ENCODE peak calls at places on chromosomes 5 and 9, in eight cellular contexts. One of them, this sample, is unnamed.

GRCh38 chr9:92686954-92687353 is 17.0 kb upstream of the IPPK start:
- DNase-seq in NCI-H460: peak
- DNase-seq in epithelial cell of esophagus: peak
- DNase-seq in adipocyte: no peak
- DNase-seq in HEK293T: peak
- DNase-seq in central memory CD4-positive, alpha-beta T cell: no peak
- DNase-seq in fibroblast of villous mesenchyme: peak
- DNase-seq in frontal cortex: no peak
- DNase-seq in this sample: no peak

GRCh38 chr5:135223891-135224625 is 175.0 kb downstream of the MACROH2A1 start:
- DNase-seq in NCI-H460: no peak
- DNase-seq in epithelial cell of esophagus: no peak
- DNase-seq in adipocyte: no peak
- DNase-seq in HEK293T: no peak
- DNase-seq in central memory CD4-positive, alpha-beta T cell: no peak
- DNase-seq in fibroblast of villous mesenchyme: no peak
- DNase-seq in frontal cortex: no peak
- DNase-seq in this sample: no peak

GRCh38 chr5:56177134-56177533 is 56.0 kb downstream of the ANKRD55 start:
- DNase-seq in NCI-H460: no peak
- DNase-seq in epithelial cell of esophagus: no peak
- DNase-seq in adipocyte: no peak
- DNase-seq in HEK293T: no peak
- DNase-seq in central memory CD4-positive, alpha-beta T cell: no peak
- DNase-seq in fibroblast of villous mesenchyme: peak
- DNase-seq in frontal cortex: no peak
- DNase-seq in this sample: no peak

GRCh38 chr5:27308151-27308550 is 269.8 kb upstream of the CDH9 start:
- DNase-seq in NCI-H460: no peak
- DNase-seq in epithelial cell of esophagus: peak
- DNase-seq in adipocyte: no peak
- DNase-seq in HEK293T: no peak
- DNase-seq in central memory CD4-positive, alpha-beta T cell: no peak
- DNase-seq in fibroblast of villous mesenchyme: no peak
- DNase-seq in frontal cortex: no peak
- DNase-seq in this sample: no peak

GRCh38 chr9:116149844-116150243 is 3.7 kb upstream of the PAPPA start:
- DNase-seq in NCI-H460: peak
- DNase-seq in epithelial cell of esophagus: peak
- DNase-seq in adipocyte: peak
- DNase-seq in HEK293T: peak
- DNase-seq in central memory CD4-positive, alpha-beta T cell: no peak
- DNase-seq in fibroblast of villous mesenchyme: peak
- DNase-seq in frontal cortex: no peak
- DNase-seq in this sample: peak

GRCh38 chr5:157051604-157052245 is 7.2 kb downstream of the HAVCR1 start:
- DNase-seq in NCI-H460: no peak
- DNase-seq in epithelial cell of esophagus: no peak
- DNase-seq in adipocyte: no peak
- DNase-seq in HEK293T: no peak
- DNase-seq in central memory CD4-positive, alpha-beta T cell: no peak
- DNase-seq in fibroblast of villous mesenchyme: no peak
- DNase-seq in frontal cortex: no peak
- DNase-seq in this sample: no peak

GRCh38 chr9:100379862-100380261 is 27.1 kb upstream of the TEX10 start:
- DNase-seq in NCI-H460: peak
- DNase-seq in epithelial cell of esophagus: peak
- DNase-seq in adipocyte: peak
- DNase-seq in HEK293T: no peak
- DNase-seq in central memory CD4-positive, alpha-beta T cell: no peak
- DNase-seq in fibroblast of villous mesenchyme: peak
- DNase-seq in frontal cortex: no peak
- DNase-seq in this sample: no peak

GRCh38 chr5:64292611-64293215 is 127.1 kb downstream of the RNF180 start:
- DNase-seq in NCI-H460: no peak
- DNase-seq in epithelial cell of esophagus: no peak
- DNase-seq in adipocyte: no peak
- DNase-seq in HEK293T: no peak
- DNase-seq in central memory CD4-positive, alpha-beta T cell: no peak
- DNase-seq in fibroblast of villous mesenchyme: no peak
- DNase-seq in frontal cortex: no peak
- DNase-seq in this sample: no peak

GRCh38 chr5:134420326-134420725 is 8.6 kb upstream of the CDKN2AIPNL start:
- DNase-seq in NCI-H460: no peak
- DNase-seq in epithelial cell of esophagus: no peak
- DNase-seq in adipocyte: peak
- DNase-seq in HEK293T: no peak
- DNase-seq in central memory CD4-positive, alpha-beta T cell: no peak
- DNase-seq in fibroblast of villous mesenchyme: peak
- DNase-seq in frontal cortex: no peak
- DNase-seq in this sample: no peak

GRCh38 chr5:35393901-35394300 is 163.6 kb upstream of the PRLR start:
- DNase-seq in NCI-H460: no peak
- DNase-seq in epithelial cell of esophagus: no peak
- DNase-seq in adipocyte: no peak
- DNase-seq in HEK293T: no peak
- DNase-seq in central memory CD4-positive, alpha-beta T cell: no peak
- DNase-seq in fibroblast of villous mesenchyme: no peak
- DNase-seq in frontal cortex: no peak
- DNase-seq in this sample: no peak

GRCh38 chr5:140547508-140548299 is at the start of gene EIF4EBP3:
- DNase-seq in NCI-H460: peak
- DNase-seq in epithelial cell of esophagus: peak
- DNase-seq in adipocyte: peak
- DNase-seq in HEK293T: no peak
- DNase-seq in central memory CD4-positive, alpha-beta T cell: peak
- DNase-seq in fibroblast of villous mesenchyme: peak
- DNase-seq in frontal cortex: peak
- DNase-seq in this sample: peak

GRCh38 chr5:127967323-127967982 is 116.1 kb upstream of the SLC12A2 start:
- DNase-seq in NCI-H460: no peak
- DNase-seq in epithelial cell of esophagus: no peak
- DNase-seq in adipocyte: no peak
- DNase-seq in HEK293T: no peak
- DNase-seq in central memory CD4-positive, alpha-beta T cell: no peak
- DNase-seq in fibroblast of villous mesenchyme: no peak
- DNase-seq in frontal cortex: no peak
- DNase-seq in this sample: no peak

GRCh38 chr9:8558176-8558575 is 758.6 kb upstream of the DMAC1 start:
- DNase-seq in NCI-H460: peak
- DNase-seq in epithelial cell of esophagus: peak
- DNase-seq in adipocyte: no peak
- DNase-seq in HEK293T: no peak
- DNase-seq in central memory CD4-positive, alpha-beta T cell: no peak
- DNase-seq in fibroblast of villous mesenchyme: peak
- DNase-seq in frontal cortex: no peak
- DNase-seq in this sample: no peak

GRCh38 chr9:3768698-3769458 is 243.1 kb upstream of the RFX3 start:
- DNase-seq in NCI-H460: no peak
- DNase-seq in epithelial cell of esophagus: no peak
- DNase-seq in adipocyte: peak
- DNase-seq in HEK293T: no peak
- DNase-seq in central memory CD4-positive, alpha-beta T cell: no peak
- DNase-seq in fibroblast of villous mesenchyme: peak
- DNase-seq in frontal cortex: no peak
- DNase-seq in this sample: no peak

GRCh38 chr9:97768731-97769130 is 71.6 kb upstream of the XPA start:
- DNase-seq in NCI-H460: no peak
- DNase-seq in epithelial cell of esophagus: peak
- DNase-seq in adipocyte: peak
- DNase-seq in HEK293T: no peak
- DNase-seq in central memory CD4-positive, alpha-beta T cell: no peak
- DNase-seq in fibroblast of villous mesenchyme: peak
- DNase-seq in frontal cortex: no peak
- DNase-seq in this sample: no peak

GRCh38 chr5:79025054-79025465 is 40.0 kb upstream of the ARSB start:
- DNase-seq in NCI-H460: peak
- DNase-seq in epithelial cell of esophagus: peak
- DNase-seq in adipocyte: peak
- DNase-seq in HEK293T: peak
- DNase-seq in central memory CD4-positive, alpha-beta T cell: peak
- DNase-seq in fibroblast of villous mesenchyme: peak
- DNase-seq in frontal cortex: peak
- DNase-seq in this sample: peak

GRCh38 chr5:106269252-106269843 is 1401.4 kb downstream of the EFNA5 start:
- DNase-seq in NCI-H460: peak
- DNase-seq in epithelial cell of esophagus: peak
- DNase-seq in adipocyte: peak
- DNase-seq in HEK293T: no peak
- DNase-seq in central memory CD4-positive, alpha-beta T cell: no peak
- DNase-seq in fibroblast of villous mesenchyme: peak
- DNase-seq in frontal cortex: no peak
- DNase-seq in this sample: no peak

GRCh38 chr9:133406480-133407307 is 11.1 kb downstream of the REXO4 start:
- DNase-seq in NCI-H460: peak
- DNase-seq in epithelial cell of esophagus: peak
- DNase-seq in adipocyte: peak
- DNase-seq in HEK293T: peak
- DNase-seq in central memory CD4-positive, alpha-beta T cell: peak
- DNase-seq in fibroblast of villous mesenchyme: peak
- DNase-seq in frontal cortex: peak
- DNase-seq in this sample: peak

GRCh38 chr9:35367451-35367850 is 122.5 kb upstream of the RUSC2 start:
- DNase-seq in NCI-H460: no peak
- DNase-seq in epithelial cell of esophagus: peak
- DNase-seq in adipocyte: peak
- DNase-seq in HEK293T: no peak
- DNase-seq in central memory CD4-positive, alpha-beta T cell: no peak
- DNase-seq in fibroblast of villous mesenchyme: peak
- DNase-seq in frontal cortex: no peak
- DNase-seq in this sample: no peak

GRCh38 chr9:132032584-132032945 is 47.1 kb downstream of the MED27 start:
- DNase-seq in NCI-H460: no peak
- DNase-seq in epithelial cell of esophagus: no peak
- DNase-seq in adipocyte: no peak
- DNase-seq in HEK293T: no peak
- DNase-seq in central memory CD4-positive, alpha-beta T cell: no peak
- DNase-seq in fibroblast of villous mesenchyme: no peak
- DNase-seq in frontal cortex: no peak
- DNase-seq in this sample: peak

GRCh38 chr5:157259699-157260098 is 6.2 kb upstream of the CYFIP2 start:
- DNase-seq in NCI-H460: no peak
- DNase-seq in epithelial cell of esophagus: no peak
- DNase-seq in adipocyte: no peak
- DNase-seq in HEK293T: no peak
- DNase-seq in central memory CD4-positive, alpha-beta T cell: no peak
- DNase-seq in fibroblast of villous mesenchyme: no peak
- DNase-seq in frontal cortex: no peak
- DNase-seq in this sample: no peak

GRCh38 chr5:16918156-16918555 is 17.9 kb downstream of the MYO10 start:
- DNase-seq in NCI-H460: no peak
- DNase-seq in epithelial cell of esophagus: no peak
- DNase-seq in adipocyte: no peak
- DNase-seq in HEK293T: no peak
- DNase-seq in central memory CD4-positive, alpha-beta T cell: no peak
- DNase-seq in fibroblast of villous mesenchyme: no peak
- DNase-seq in frontal cortex: no peak
- DNase-seq in this sample: no peak

GRCh38 chr5:139982157-139982974 is 60.7 kb downstream of the NRG2 start:
- DNase-seq in NCI-H460: no peak
- DNase-seq in epithelial cell of esophagus: peak
- DNase-seq in adipocyte: no peak
- DNase-seq in HEK293T: peak
- DNase-seq in central memory CD4-positive, alpha-beta T cell: no peak
- DNase-seq in fibroblast of villous mesenchyme: peak
- DNase-seq in frontal cortex: no peak
- DNase-seq in this sample: no peak

GRCh38 chr5:137310051-137310730 is 188.9 kb downstream of the SPOCK1 start:
- DNase-seq in NCI-H460: peak
- DNase-seq in epithelial cell of esophagus: peak
- DNase-seq in adipocyte: peak
- DNase-seq in HEK293T: no peak
- DNase-seq in central memory CD4-positive, alpha-beta T cell: no peak
- DNase-seq in fibroblast of villous mesenchyme: peak
- DNase-seq in frontal cortex: no peak
- DNase-seq in this sample: no peak

GRCh38 chr5:7794301-7794700 is 56.6 kb downstream of the CFAP90 start:
- DNase-seq in NCI-H460: no peak
- DNase-seq in epithelial cell of esophagus: no peak
- DNase-seq in adipocyte: no peak
- DNase-seq in HEK293T: no peak
- DNase-seq in central memory CD4-positive, alpha-beta T cell: no peak
- DNase-seq in fibroblast of villous mesenchyme: no peak
- DNase-seq in frontal cortex: no peak
- DNase-seq in this sample: peak

GRCh38 chr9:14438232-14438966 is 124.5 kb upstream of the NFIB start:
- DNase-seq in NCI-H460: no peak
- DNase-seq in epithelial cell of esophagus: no peak
- DNase-seq in adipocyte: no peak
- DNase-seq in HEK293T: no peak
- DNase-seq in central memory CD4-positive, alpha-beta T cell: no peak
- DNase-seq in fibroblast of villous mesenchyme: no peak
- DNase-seq in frontal cortex: no peak
- DNase-seq in this sample: no peak

GRCh38 chr5:159056201-159056600 is 43.5 kb downstream of the EBF1 start:
- DNase-seq in NCI-H460: no peak
- DNase-seq in epithelial cell of esophagus: no peak
- DNase-seq in adipocyte: no peak
- DNase-seq in HEK293T: no peak
- DNase-seq in central memory CD4-positive, alpha-beta T cell: no peak
- DNase-seq in fibroblast of villous mesenchyme: no peak
- DNase-seq in frontal cortex: no peak
- DNase-seq in this sample: no peak

GRCh38 chr5:137567226-137567625 is 68.1 kb upstream of the SPOCK1 start:
- DNase-seq in NCI-H460: no peak
- DNase-seq in epithelial cell of esophagus: no peak
- DNase-seq in adipocyte: no peak
- DNase-seq in HEK293T: no peak
- DNase-seq in central memory CD4-positive, alpha-beta T cell: no peak
- DNase-seq in fibroblast of villous mesenchyme: no peak
- DNase-seq in frontal cortex: no peak
- DNase-seq in this sample: no peak

GRCh38 chr5:153490124-153491085 is at the start of gene GRIA1:
- DNase-seq in NCI-H460: no peak
- DNase-seq in epithelial cell of esophagus: no peak
- DNase-seq in adipocyte: peak
- DNase-seq in HEK293T: no peak
- DNase-seq in central memory CD4-positive, alpha-beta T cell: no peak
- DNase-seq in fibroblast of villous mesenchyme: no peak
- DNase-seq in frontal cortex: no peak
- DNase-seq in this sample: no peak

GRCh38 chr5:135825373-135826220 is 8.9 kb upstream of the SLC25A48 start:
- DNase-seq in NCI-H460: no peak
- DNase-seq in epithelial cell of esophagus: no peak
- DNase-seq in adipocyte: no peak
- DNase-seq in HEK293T: no peak
- DNase-seq in central memory CD4-positive, alpha-beta T cell: no peak
- DNase-seq in fibroblast of villous mesenchyme: no peak
- DNase-seq in frontal cortex: no peak
- DNase-seq in this sample: no peak

GRCh38 chr5:654071-654778 is 38.9 kb downstream of the TPPP start:
- DNase-seq in NCI-H460: no peak
- DNase-seq in epithelial cell of esophagus: no peak
- DNase-seq in adipocyte: no peak
- DNase-seq in HEK293T: no peak
- DNase-seq in central memory CD4-positive, alpha-beta T cell: no peak
- DNase-seq in fibroblast of villous mesenchyme: no peak
- DNase-seq in frontal cortex: no peak
- DNase-seq in this sample: no peak

GRCh38 chr9:20524776-20525175 is 97.5 kb downstream of the MLLT3 start:
- DNase-seq in NCI-H460: no peak
- DNase-seq in epithelial cell of esophagus: peak
- DNase-seq in adipocyte: no peak
- DNase-seq in HEK293T: peak
- DNase-seq in central memory CD4-positive, alpha-beta T cell: no peak
- DNase-seq in fibroblast of villous mesenchyme: no peak
- DNase-seq in frontal cortex: no peak
- DNase-seq in this sample: no peak

This sample was measured in GM20000.